ENCODE peak calls at places on chromosomes 16 and 17, in nine cellular contexts. F, B, M, L, S, A, I, C and R are unnamed samples.

GRCh38 chr16:15704545-15704987 is 54.5 kb downstream of the NDE1 start:
- DNase-seq in C (peak; percentile 82), B (peak; percentile 83), A (no peak), M (peak; percentile 33), I (peak; percentile 76), S (peak; percentile 31), F (peak; percentile 75), L (no peak), R (peak; percentile 78)

GRCh38 chr16:17529982-17530760 is 59.4 kb upstream of the XYLT1 start:
- DNase-seq in L (peak; percentile 51), I (no peak), M (no peak), S (no peak), F (no peak), B (no peak), C (no peak), A (no peak), R (peak; percentile 8)

GRCh38 chr16:81810361-81810760 is 31.3 kb downstream of the PLCG2 start:
- DNase-seq in B (no peak), L (peak; percentile 71), F (no peak), I (no peak), A (no peak), M (no peak), C (no peak), S (no peak), R (no peak)

GRCh38 chr16:81711609-81712329 is 67.3 kb upstream of the PLCG2 start:
- DNase-seq in C (no peak), M (no peak), L (no peak), F (peak; percentile 97), A (no peak), B (peak; percentile 81), I (no peak), S (no peak), R (peak; percentile 41)

GRCh38 chr17:30095507-30096244 is 20.9 kb upstream of the NSRP1 start:
- DNase-seq in F (peak; percentile 79), I (no peak), L (peak; percentile 36), B (no peak), M (no peak), S (no peak), C (no peak), A (no peak), R (no peak)

GRCh38 chr17:1390422-1391367 is 9.3 kb downstream of the YWHAE start:
- DNase-seq in C (no peak), B (no peak), A (no peak), M (no peak), S (peak; percentile 64), L (no peak), I (no peak), F (no peak), R (no peak)

GRCh38 chr17:47286198-47286914 is 32.7 kb downstream of the ITGB3 start:
- DNase-seq in M (no peak), A (no peak), L (peak; percentile 98), F (no peak), B (no peak), S (no peak), I (no peak), C (no peak), R (no peak)

GRCh38 chr17:71117461-71117860 is 948.1 kb downstream of the KCNJ2 start:
- DNase-seq in I (no peak), L (no peak), B (no peak), F (no peak), M (no peak), S (no peak), A (no peak), C (no peak), R (no peak)

GRCh38 chr17:78359936-78360370 is at the start of gene SOCS3:
- DNase-seq in F (peak; percentile 98), I (peak; percentile 93), B (peak; percentile 95), L (no peak), A (peak; percentile 79), C (peak; percentile 95), M (peak; percentile 75), S (peak; percentile 85), R (peak; percentile 96)
- TF ChIP-seq POLR2A in F (peak; percentile 96), I (peak; percentile 99), B (peak; percentile 97), L (peak; percentile 75), A (peak; percentile 98), C (peak; percentile 97), M (no peak), S (peak; percentile 97), R (peak; percentile 76)

DNA sequence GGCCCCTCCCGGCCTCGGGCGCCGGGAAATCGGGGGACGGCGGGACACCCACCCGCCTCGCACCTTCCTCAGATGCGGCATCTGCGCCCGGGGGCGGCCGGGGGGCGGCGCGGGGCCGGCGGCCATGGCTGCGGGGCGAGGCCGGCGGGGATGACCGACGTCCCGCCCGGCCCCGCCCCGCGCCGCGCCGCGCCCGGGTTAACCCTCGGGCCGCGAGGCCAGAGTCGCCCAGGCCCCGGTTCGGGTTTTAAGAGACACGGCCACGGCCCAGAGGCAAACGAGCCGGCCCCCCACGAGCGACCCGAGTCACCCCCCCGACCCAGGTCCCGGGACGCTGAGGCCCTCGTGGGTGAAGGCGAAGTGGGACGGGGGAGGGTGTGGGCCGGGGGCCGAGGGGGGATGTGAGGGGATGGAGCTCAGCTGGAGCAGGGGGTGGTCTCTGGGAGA is at the start of gene RGS11:
- DNase-seq in F (no peak), A (no peak), C (no peak), S (no peak), B (no peak), I (no peak), L (no peak), M (no peak), R (no peak)
- H3K4me3 ChIP-seq in F (peak within 1 kb of the TSS; percentile 57), A (peak within 1 kb of the TSS; percentile 65), C (peak within 1 kb of the TSS; percentile 34), S (peak within 1 kb of the TSS; percentile 46), B (peak within 1 kb of the TSS; percentile 2), I (peak within 1 kb of the TSS; percentile 42), L (no peak within 1 kb of the TSS), M (peak within 1 kb of the TSS; percentile 49), R (peak within 1 kb of the TSS; percentile 17)

DNA sequence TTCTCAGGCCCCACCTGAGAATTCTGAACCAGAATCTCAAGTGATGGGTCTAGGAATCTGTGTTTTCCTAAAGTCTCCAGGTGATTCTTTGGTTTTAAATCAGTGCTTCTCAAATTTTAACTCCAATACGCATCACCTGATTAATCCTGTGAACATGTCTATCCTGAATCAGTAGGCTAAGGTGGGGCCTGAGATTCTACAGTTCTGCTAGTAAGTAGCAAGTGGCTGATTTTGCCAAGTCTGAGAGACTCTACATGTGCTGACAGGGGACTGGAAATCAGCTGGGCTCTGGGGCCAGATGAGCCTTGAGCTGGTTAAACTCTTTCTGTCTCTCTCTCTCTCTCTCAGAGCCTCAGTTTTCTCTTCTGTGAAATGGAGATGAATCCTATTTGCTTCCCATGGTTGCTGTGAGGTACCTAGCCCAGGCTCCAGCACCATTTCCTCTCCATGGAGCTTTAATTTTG is 9.0 kb downstream of the CCR7 start:
- DNase-seq in M (no peak), I (no peak), B (no peak), A (no peak), F (no peak), C (no peak), S (no peak), L (no peak), R (no peak)
- H3K4me1 ChIP-seq in M (peaks cover 5% of the 10 kb centered on the region), I (peaks cover 13% of the 10 kb centered on the region), B (peaks cover 60% of the 10 kb centered on the region), A (peaks cover 72% of the 10 kb centered on the region), F (peaks cover 86% of the 10 kb centered on the region), C (peaks cover 53% of the 10 kb centered on the region), S (peaks cover 37% of the 10 kb centered on the region), L (peaks cover 38% of the 10 kb centered on the region), R (peaks cover 54% of the 10 kb centered on the region)

GRCh38 chr17:82648165-82648668 is at the start of gene WDR45B:
- DNase-seq in B (peak; percentile 98), F (peak; percentile 99), C (peak; percentile 87), L (peak; percentile 80), A (peak; percentile 79), I (peak; percentile 94), S (peak; percentile 91), M (peak; percentile 91), R (peak; percentile 96)
- TF ChIP-seq POLR2A in B (peak; percentile 96), F (peak; percentile 98), C (peak; percentile 99), L (peak; percentile 97), A (peak; percentile 95), I (peak; percentile 98), S (peak; percentile 98), M (no peak), R (peak; percentile 97)

DNA sequence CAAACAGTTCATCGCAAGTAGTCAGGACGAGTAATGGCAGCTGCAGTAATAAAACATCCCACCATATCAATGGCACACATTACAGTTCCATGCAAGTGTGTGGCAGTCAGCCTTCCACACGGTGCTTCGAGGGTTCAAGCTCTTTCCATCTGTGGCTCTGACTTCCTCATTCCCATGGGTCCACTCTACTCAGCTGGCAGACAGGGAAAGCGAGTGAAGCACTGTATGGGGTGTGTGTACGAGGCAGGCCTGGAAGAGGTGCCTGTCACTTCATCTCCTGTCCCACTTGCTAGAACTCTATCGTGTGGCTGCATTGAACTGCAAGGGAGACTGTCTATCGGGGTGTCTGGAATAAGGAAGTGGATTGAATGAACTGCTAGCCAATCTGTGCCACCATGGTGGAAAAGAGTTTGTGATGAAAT is 160.6 kb downstream of the CPPED1 start:
- DNase-seq in M (no peak), L (no peak), I (no peak), B (no peak), A (no peak), F (no peak), S (no peak), C (no peak), R (no peak)
- H3K4me3 ChIP-seq in M (no peak overlapping the region), L (no peak overlapping the region), I (no peak overlapping the region), B (no peak overlapping the region), A (no peak overlapping the region), F (no peak overlapping the region), S (no peak overlapping the region), C (no peak overlapping the region), R (no peak overlapping the region)